ENCODE peak calls at places on chromosome 12, in seven cellular contexts. R is AG04450, G is GM23338, P is A549, Y is stomach, Z is B cell, I is fibroblast of lung. D is an unnamed sample.

GRCh38 chr12:77377116-77377515 is 311.7 kb upstream of the E2F7 start:
- DNase-seq in Y (no peak), G (no peak), Z (no peak), I (peak; percentile 76), P (no peak), R (no peak), D (no peak)

GRCh38 chr12:2666411-2666810 is 128.4 kb upstream of the FKBP4 start:
- DNase-seq in I (no peak), Y (no peak), P (no peak), R (no peak), Z (no peak), G (no peak), D (no peak)

GRCh38 chr12:34395056-34396005 is 373.0 kb downstream of the ALG10 start:
- DNase-seq in R (no peak), Z (no peak), P (no peak), G (no peak), Y (peak; percentile 15), I (no peak), D (no peak)

GRCh38 chr12:11836282-11836963 is 186.9 kb downstream of the ETV6 start:
- DNase-seq in I (no peak), R (no peak), P (no peak), Z (peak; percentile 89), Y (peak; percentile 50), G (no peak), D (peak; percentile 83)

GRCh38 chr12:89933911-89934310 is 225.3 kb upstream of the ATP2B1 start:
- DNase-seq in R (no peak), G (no peak), Z (no peak), I (peak; percentile 74), P (no peak), Y (no peak), D (no peak)

GRCh38 chr12:84276215-84276614 is 636.4 kb downstream of the SLC6A15 start:
- DNase-seq in I (no peak), Y (no peak), P (no peak), G (no peak), R (no peak), Z (no peak), D (no peak)

GRCh38 chr12:112812598-112813406 is 21.3 kb downstream of the RPH3A start:
- DNase-seq in R (no peak), G (no peak), Y (no peak), Z (no peak), P (no peak), I (no peak), D (no peak)

GRCh38 chr12:113422030-113422900 is at the start of gene SDSL:
- DNase-seq in Y (peak; percentile 73), Z (peak; percentile 66), R (peak; percentile 65), P (peak; percentile 80), G (peak; percentile 59), I (peak; percentile 84), D (peak; percentile 60)

GRCh38 chr12:45701296-45701695 is 28.2 kb upstream of the ARID2 start:
- DNase-seq in Z (no peak), G (no peak), P (no peak), Y (no peak), R (no peak), I (no peak), D (no peak)

GRCh38 chr12:51048601-51049369 is 658 bp downstream of the LETMD1 start:
- DNase-seq in G (no peak), R (no peak), Z (no peak), Y (no peak), P (no peak), I (no peak), D (no peak)

GRCh38 chr12:109386079-109386473 is 38.4 kb downstream of the MYO1H start:
- DNase-seq in P (no peak), Z (no peak), G (no peak), I (no peak), R (no peak), Y (no peak), D (no peak)

GRCh38 chr12:6323340-6323994 is 13.0 kb downstream of the PLEKHG6 start:
- DNase-seq in G (peak; percentile 92), I (peak; percentile 92), P (peak; percentile 88), R (peak; percentile 79), Y (peak; percentile 42), Z (no peak), D (peak; percentile 78)

GRCh38 chr12:6715130-6715529 is 8.7 kb upstream of the COPS7A start:
- DNase-seq in I (no peak), Y (no peak), P (no peak), Z (no peak), R (no peak), G (no peak), D (no peak)

GRCh38 chr12:29752121-29752520 is 31.6 kb downstream of the TMTC1 start:
- DNase-seq in R (no peak), P (no peak), Y (no peak), G (no peak), Z (no peak), I (peak; percentile 49), D (no peak)

GRCh38 chr12:9041321-9041720 is 52.0 kb downstream of the KLRG1 start:
- DNase-seq in I (peak; percentile 43), Y (no peak), R (no peak), P (no peak), G (no peak), Z (no peak), D (no peak)

GRCh38 chr12:76329163-76329562 is 19.1 kb downstream of the BBS10 start:
- DNase-seq in G (no peak), P (peak; percentile 28), I (peak; percentile 96), Z (no peak), R (no peak), Y (no peak), D (no peak)

GRCh38 chr12:49060237-49061156 is at the start of gene KMT2D:
- DNase-seq in I (peak; percentile 98), Z (peak; percentile 93), G (peak; percentile 98), R (peak; percentile 92), P (peak; percentile 95), Y (peak; percentile 91), D (peak; percentile 94)
- TF ChIP-seq CTCF in I (peak; percentile 19), Z (no peak), G (peak; percentile 14), R (peak; percentile 46), P (no peak), Y (no peak), D (no peak)

GRCh38 chr12:72261885-72262284 is 10.3 kb upstream of the TRHDE start:
- DNase-seq in G (no peak), Z (no peak), P (no peak), R (no peak), I (no peak), Y (no peak), D (no peak)

GRCh38 chr12:72268386-72268785 is 3.8 kb upstream of the TRHDE start:
- DNase-seq in G (no peak), R (no peak), I (no peak), P (no peak), Y (no peak), Z (no peak), D (no peak)

GRCh38 chr12:72267974-72268373 is 4.2 kb upstream of the TRHDE start:
- DNase-seq in Z (no peak), R (no peak), G (peak; percentile 20), I (peak; percentile 53), P (no peak), Y (no peak), D (no peak)

GRCh38 chr12:72269491-72269890 is 2.7 kb upstream of the TRHDE start:
- DNase-seq in R (no peak), P (no peak), Y (no peak), Z (no peak), I (peak; percentile 40), G (no peak), D (no peak)

GRCh38 chr12:72264548-72265175 is 7.5 kb upstream of the TRHDE start:
- DNase-seq in Y (no peak), P (no peak), G (peak; percentile 57), I (no peak), R (no peak), Z (no peak), D (no peak)
- TF ChIP-seq CTCF in Y (no peak), P (peak; percentile 49), G (peak; percentile 70), I (peak; percentile 59), R (peak; percentile 59), Z (no peak), D (peak; percentile 35)

DNA sequence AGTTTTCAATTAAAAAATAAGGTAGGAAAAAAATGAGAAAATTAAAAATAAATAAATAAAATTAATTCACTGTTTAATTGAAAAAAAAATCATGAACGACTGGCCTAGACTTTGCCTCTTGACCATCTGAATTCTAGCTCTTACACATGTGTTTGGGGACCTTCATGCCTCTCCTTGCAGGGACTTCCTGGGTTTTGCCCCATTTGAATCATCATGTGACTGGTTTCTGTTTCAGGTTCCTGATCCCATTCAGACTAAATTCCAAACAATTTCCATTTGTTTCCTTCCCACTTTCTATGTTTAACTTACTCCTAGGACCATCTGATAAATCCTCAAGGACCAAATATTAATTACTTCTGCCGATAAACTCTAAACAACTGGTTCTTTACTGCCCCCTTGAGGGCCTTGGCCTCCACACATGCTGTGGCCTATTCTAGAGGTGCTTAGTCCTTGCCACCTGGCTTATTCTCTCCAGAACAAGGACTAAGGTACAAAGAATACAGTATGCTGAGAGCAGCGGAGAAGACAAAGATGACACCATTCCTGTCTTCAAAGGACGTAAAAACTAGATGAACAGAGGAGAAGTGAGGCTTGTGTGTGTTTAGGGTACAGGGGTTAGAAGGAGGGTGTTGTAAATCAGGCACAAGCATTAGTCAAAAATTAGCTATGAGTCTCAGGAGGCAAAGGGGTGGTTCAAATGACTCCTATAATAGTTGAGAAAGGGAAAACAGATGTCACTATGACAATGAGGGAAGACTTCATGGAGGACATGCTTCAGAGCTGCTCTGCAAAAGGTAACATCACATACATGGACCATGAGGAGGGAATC is 125.8 kb upstream of the AVPR1A start:
- DNase-seq in I (peak; percentile 4), Z (no peak), P (no peak), Y (peak; percentile 61), R (no peak), G (peak; percentile 86), D (peak; percentile 6)
- TF ChIP-seq CTCF in I (peak; percentile 56), Z (no peak), P (peak; percentile 69), Y (no peak), R (peak; percentile 62), G (peak; percentile 99), D (peak; percentile 47)

GRCh38 chr12:57266681-57267080 is 15.7 kb upstream of the STAC3 start:
- DNase-seq in I (no peak), G (no peak), Z (no peak), Y (no peak), R (no peak), P (no peak), D (no peak)

GRCh38 chr12:57268264-57268663 is 17.3 kb upstream of the STAC3 start:
- DNase-seq in G (no peak), P (no peak), I (peak; percentile 13), Y (no peak), Z (no peak), R (no peak), D (no peak)

GRCh38 chr12:57272337-57273151 is 21.6 kb upstream of the STAC3 start:
- DNase-seq in P (no peak), I (peak; percentile 57), Z (no peak), G (no peak), Y (no peak), R (no peak), D (no peak)

GRCh38 chr12:57273516-57273915 is 22.5 kb upstream of the STAC3 start:
- DNase-seq in I (no peak), Y (no peak), G (no peak), P (no peak), R (no peak), Z (no peak), D (no peak)

DNA sequence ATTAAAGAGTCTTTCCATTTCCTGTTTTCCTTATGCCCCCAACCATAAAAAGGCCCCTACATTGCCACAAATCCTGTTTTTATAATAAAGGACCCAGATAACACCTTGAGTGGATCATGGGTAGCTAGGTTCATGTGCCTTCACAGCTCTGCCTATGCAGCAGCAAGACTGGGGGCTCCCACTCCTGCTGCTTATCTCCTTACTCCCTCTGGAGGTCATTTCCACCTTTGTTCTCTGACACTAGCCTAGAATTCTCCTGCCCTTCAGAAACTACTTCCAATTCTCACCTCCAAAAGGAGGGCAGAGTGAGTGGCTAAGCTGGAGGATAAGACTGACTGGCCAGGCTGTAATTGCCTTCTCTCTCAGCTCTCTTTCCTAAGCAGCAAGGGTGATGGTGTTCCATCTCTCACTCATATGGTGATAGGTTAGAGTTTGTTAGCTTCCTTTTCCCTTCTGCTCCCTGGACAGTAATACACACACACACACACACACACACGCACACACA is 20.0 kb upstream of the STAC3 start:
- DNase-seq in I (no peak), G (peak; percentile 73), P (no peak), Y (no peak), Z (no peak), R (no peak), D (no peak)
- TF ChIP-seq CTCF in I (no peak), G (peak; percentile 48), P (no peak), Y (no peak), Z (no peak), R (no peak), D (no peak)